ENCODE peak calls at places on chromosomes 2 and 18, in nine cellular contexts. J, O, B, N, K, Y, H, R and D are unnamed samples.
A peak's percentile ranks its signal among the peaks of the same experiment; 100 is the strongest.

GRCh38 chr2:12303181-12304030 is 413.3 kb upstream of the TRIB2 start:
- DNase-seq in J (no peak), O (no peak), B (no peak), N (no peak), K (peak; percentile 94), Y (no peak), H (no peak), R (no peak), D (no peak)

GRCh38 chr2:230068658-230069080 is at the start of gene SLC16A14:
- DNase-seq in J (peak; percentile 47), O (peak; percentile 16), B (peak; percentile 66), N (peak; percentile 50), K (no peak), Y (peak; percentile 73), H (no peak), R (no peak), D (no peak)

GRCh38 chr2:70083344-70084156 is 3.7 kb upstream of the PCBP1 start:
- DNase-seq in J (peak; percentile 97), O (no peak), B (no peak), N (no peak), K (peak; percentile 76), Y (no peak), H (no peak), R (no peak), D (no peak)

GRCh38 chr2:4884117-4884571 is 808.0 kb upstream of the SOX11 start:
- DNase-seq in J (no peak), O (no peak), B (no peak), N (no peak), K (no peak), Y (no peak), H (no peak), R (no peak), D (no peak)

GRCh38 chr18:23545247-23545789 is 41.0 kb downstream of the NPC1 start:
- DNase-seq in J (peak; percentile 29), O (no peak), B (no peak), N (no peak), K (no peak), Y (no peak), H (no peak), R (no peak), D (no peak)

GRCh38 chr2:105291981-105292380 is 37.6 kb downstream of the TGFBRAP1 start:
- DNase-seq in J (no peak), O (no peak), B (no peak), N (no peak), K (no peak), Y (no peak), H (no peak), R (no peak), D (no peak)

GRCh38 chr2:219958941-219959340 is 331.5 kb downstream of the SLC4A3 start:
- DNase-seq in J (no peak), O (no peak), B (no peak), N (no peak), K (no peak), Y (no peak), H (no peak), R (no peak), D (no peak)

GRCh38 chr2:74937221-74937880 is 21.1 kb upstream of the POLE4 start:
- DNase-seq in J (no peak), O (no peak), B (no peak), N (no peak), K (no peak), Y (no peak), H (no peak), R (no peak), D (no peak)

GRCh38 chr2:128868686-128869551 is 550.3 kb upstream of the HS6ST1 start:
- DNase-seq in J (no peak), O (no peak), B (no peak), N (no peak), K (no peak), Y (no peak), H (no peak), R (no peak), D (no peak)

GRCh38 chr2:33214436-33214835 is 262.0 kb upstream of the RASGRP3 start:
- DNase-seq in J (no peak), O (no peak), B (no peak), N (no peak), K (no peak), Y (no peak), H (peak; percentile 74), R (no peak), D (no peak)
- H3K4me1 ChIP-seq in J (no peaks in the 10 kb centered on the region), O (peaks cover 64% of the 10 kb centered on the region), B (peaks cover 13% of the 10 kb centered on the region), N (peaks cover 3% of the 10 kb centered on the region), K (peaks cover 5% of the 10 kb centered on the region), Y (no peaks in the 10 kb centered on the region), H (peaks cover 81% of the 10 kb centered on the region), R (no peaks in the 10 kb centered on the region), D (peaks cover 72% of the 10 kb centered on the region)

GRCh38 chr2:24047703-24048033 is 477 bp upstream of the WDCP start:
- DNase-seq in J (no peak), O (no peak), B (peak; percentile 40), N (no peak), K (no peak), Y (no peak), H (no peak), R (no peak), D (no peak)
- H3K4me3 ChIP-seq in J (no peak overlapping the region), O (no peak overlapping the region), B (peak overlapping the region; percentile 36), N (no peak overlapping the region), K (peak overlapping the region; percentile 73), Y (no peak overlapping the region), H (peak overlapping the region; percentile 87), R (peak overlapping the region; percentile 51), D (peak overlapping the region; percentile 93)

GRCh38 chr2:96201338-96201737 is 7.3 kb downstream of the STARD7 start:
- DNase-seq in J (no peak), O (no peak), B (no peak), N (no peak), K (no peak), Y (no peak), H (no peak), R (no peak), D (no peak)
- H3K4me1 ChIP-seq in J (peaks cover 30% of the 10 kb centered on the region), O (peaks cover 81% of the 10 kb centered on the region), B (peaks cover 37% of the 10 kb centered on the region), N (peaks cover 68% of the 10 kb centered on the region), K (peaks cover 18% of the 10 kb centered on the region), Y (peaks cover 32% of the 10 kb centered on the region), H (peaks cover 84% of the 10 kb centered on the region), R (peaks cover 62% of the 10 kb centered on the region), D (peaks cover 48% of the 10 kb centered on the region)

GRCh38 chr2:132670104-132670960 is at the start of gene LYPD1:
- DNase-seq in J (peak; percentile 9), O (no peak), B (peak; percentile 71), N (peak; percentile 42), K (peak; percentile 40), Y (no peak), H (no peak), R (no peak), D (no peak)
- H3K4me3 ChIP-seq in J (no peak within 1 kb of the TSS), O (peak within 1 kb of the TSS; percentile 36), B (peak within 1 kb of the TSS; percentile 79), N (peak within 1 kb of the TSS; percentile 43), K (peak within 1 kb of the TSS; percentile 75), Y (no peak within 1 kb of the TSS), H (peak within 1 kb of the TSS; percentile 74), R (no peak within 1 kb of the TSS), D (peak within 1 kb of the TSS; percentile 55)

DNA sequence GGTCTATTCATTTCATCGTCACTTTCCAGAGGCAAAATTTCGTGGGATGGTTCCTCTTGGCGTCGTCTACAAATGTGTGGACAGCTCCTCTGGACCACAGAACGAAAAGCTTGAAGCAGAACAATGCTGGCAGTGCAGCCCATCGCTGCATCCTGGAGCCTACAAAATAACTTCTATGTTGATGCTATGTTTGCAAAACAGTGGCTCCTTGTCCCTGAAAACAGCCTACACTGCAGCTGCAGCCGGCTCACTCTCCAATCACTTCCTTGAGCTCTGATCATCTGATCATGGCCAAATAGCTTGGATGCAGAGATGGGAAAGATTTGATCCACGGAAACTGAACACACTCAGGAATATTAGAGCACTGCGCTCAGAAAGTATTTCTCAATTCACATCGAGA is 60.0 kb downstream of the DOCK10 start:
- DNase-seq in J (no peak), O (no peak), B (no peak), N (no peak), K (no peak), Y (no peak), H (no peak), R (no peak), D (no peak)
- H3K4me1 ChIP-seq in J (peaks cover 3% of the 10 kb centered on the region), O (peaks cover 26% of the 10 kb centered on the region), B (no peaks in the 10 kb centered on the region), N (no peaks in the 10 kb centered on the region), K (no peaks in the 10 kb centered on the region), Y (no peaks in the 10 kb centered on the region), H (peaks cover 19% of the 10 kb centered on the region), R (peaks cover 32% of the 10 kb centered on the region), D (peaks cover 6% of the 10 kb centered on the region)